ENCODE peak calls at places on chromosome X, in four cellular contexts. U is colonic mucosa, T is adipocyte, Y is uterus. D is an unnamed sample.

GRCh38 chrX:45295587-45295986 is 94.9 kb upstream of the DIPK2B start:
- DNase-seq in Y (peak; percentile 22), T (peak; percentile 9), U (peak; percentile 59), D (no peak)

GRCh38 chrX:144809025-144809424 is 438.3 kb upstream of the SPANXN1 start:
- DNase-seq in Y (no peak), T (no peak), U (no peak), D (no peak)

GRCh38 chrX:129759576-129760061 is 20.1 kb upstream of the SASH3 start:
- DNase-seq in U (no peak), T (peak; percentile 73), Y (no peak), D (no peak)

GRCh38 chrX:28135378-28136047 is 154.3 kb upstream of the DCAF8L1 start:
- DNase-seq in T (no peak), Y (no peak), U (no peak), D (no peak)

GRCh38 chrX:16603822-16604221 is 46.1 kb upstream of the S100G start:
- DNase-seq in T (no peak), U (peak; percentile 25), Y (no peak), D (no peak)

GRCh38 chrX:23389196-23389792 is 54.6 kb downstream of the PTCHD1 start:
- DNase-seq in Y (no peak), U (no peak), T (no peak), D (no peak)

GRCh38 chrX:112819013-112819635 is 21.5 kb downstream of the AMOT start:
- DNase-seq in T (peak; percentile 84), U (no peak), Y (no peak), D (no peak)

GRCh38 chrX:9326369-9326768 is 138.5 kb upstream of the TBL1X start:
- DNase-seq in Y (no peak), U (no peak), T (peak; percentile 64), D (no peak)